ENCODE peak calls at places on chromosomes 11 and 22, in seven cellular contexts. S, L, B, G, U, J and R are unnamed samples.

GRCh38 chr11:79428406-79428805 is 12.4 kb downstream of the TENM4 start:
- ATAC-seq in S (peak; percentile 59), L (no peak), B (no peak), G (no peak), U (no peak), J (no peak), R (no peak)

GRCh38 chr11:117199916-117200812 is 994 bp downstream of the TAGLN start:
- ATAC-seq in S (peak; percentile 0), L (no peak), B (no peak), G (no peak), U (no peak), J (no peak), R (no peak)

GRCh38 chr11:16239130-16240105 is 116.9 kb downstream of the SOX6 start:
- ATAC-seq in S (peak; percentile 71), L (no peak), B (no peak), G (no peak), U (no peak), J (no peak), R (no peak)

GRCh38 chr22:19107730-19108074 is 14.5 kb downstream of the DGCR2 start:
- ATAC-seq in S (no peak), L (no peak), B (no peak), G (no peak), U (no peak), J (no peak), R (no peak)

GRCh38 chr11:65822760-65823528 is 10.8 kb upstream of the SNX32 start:
- ATAC-seq in S (no peak), L (no peak), B (peak; percentile 73), G (no peak), U (no peak), J (no peak), R (no peak)

GRCh38 chr11:124768914-124769313 is 6.8 kb upstream of the ESAM start:
- ATAC-seq in S (no peak), L (no peak), B (no peak), G (no peak), U (no peak), J (no peak), R (no peak)

GRCh38 chr11:126474220-126474619 is 118.7 kb downstream of the ST3GAL4 start:
- ATAC-seq in S (peak; percentile 76), L (no peak), B (peak; percentile 11), G (no peak), U (no peak), J (no peak), R (no peak)

GRCh38 chr11:110000045-110000502 is 93.1 kb upstream of the ZC3H12C start:
- ATAC-seq in S (peak; percentile 97), L (no peak), B (peak; percentile 18), G (peak; percentile 39), U (peak; percentile 65), J (no peak), R (peak; percentile 97)

GRCh38 chr11:119739021-119739703 is 10.2 kb upstream of the NECTIN1 start:
- ATAC-seq in S (no peak), L (no peak), B (no peak), G (no peak), U (no peak), J (no peak), R (no peak)

GRCh38 chr11:45921561-45922424 is 663 bp upstream of the LARGE2 start:
- ATAC-seq in S (no peak), L (no peak), B (peak; percentile 53), G (no peak), U (no peak), J (no peak), R (no peak)

GRCh38 chr11:108863528-108863927 is 198.7 kb downstream of the DDX10 start:
- ATAC-seq in S (no peak), L (no peak), B (no peak), G (no peak), U (no peak), J (no peak), R (no peak)